ENCODE peak calls at places on chromosomes 12 and 14, in six cellular contexts. R, L, T, Y, O and A are unnamed samples.

GRCh38 chr12:6849427-6849826 is 1.7 kb downstream of the CDCA3 start:
- DNase-seq in Y (no peak), L (no peak), O (no peak), T (no peak), R (no peak), A (no peak)

GRCh38 chr14:67721851-67722250 is 20.2 kb downstream of the RDH12 start:
- DNase-seq in Y (no peak), R (no peak), L (no peak), T (no peak), O (no peak), A (no peak)

GRCh38 chr12:103667129-103667528 is 80.1 kb downstream of the STAB2 start:
- DNase-seq in R (no peak), T (no peak), O (no peak), L (no peak), Y (no peak), A (no peak)

GRCh38 chr12:49344486-49345047 is 2.1 kb upstream of the DNAJC22 start:
- DNase-seq in Y (no peak), T (no peak), L (no peak), O (no peak), R (no peak), A (no peak)

GRCh38 chr14:24715239-24715638 is 81.2 kb upstream of the GZMB start:
- DNase-seq in Y (no peak), R (no peak), O (no peak), T (no peak), L (no peak), A (no peak)

GRCh38 chr12:126908765-126909142 is 1358.2 kb upstream of the TMEM132C start:
- DNase-seq in Y (no peak), R (no peak), O (no peak), T (no peak), L (no peak), A (no peak)

GRCh38 chr12:125689576-125690410 is 624.6 kb downstream of the AACS start:
- DNase-seq in O (no peak), L (no peak), R (no peak), Y (no peak), T (no peak), A (no peak)

GRCh38 chr12:89243786-89244185 is 108.5 kb downstream of the DUSP6 start:
- DNase-seq in Y (no peak), R (no peak), O (no peak), T (no peak), L (peak; percentile 44), A (peak; percentile 72)

GRCh38 chr14:103819503-103820307 is 27.7 kb downstream of the PPP1R13B start:
- DNase-seq in Y (no peak), O (no peak), T (no peak), R (no peak), L (no peak), A (peak; percentile 11)

GRCh38 chr14:64423987-64424386 is 35.8 kb downstream of the MTHFD1 start:
- DNase-seq in T (no peak), L (peak; percentile 67), Y (no peak), R (peak; percentile 33), O (no peak), A (no peak)

GRCh38 chr12:49750027-49750977 is 8.9 kb downstream of the TMBIM6 start:
- DNase-seq in T (peak; percentile 36), R (no peak), Y (peak; percentile 28), O (no peak), L (peak; percentile 77), A (peak; percentile 85)

GRCh38 chr12:49864817-49865090 is 21.8 kb upstream of the BCDIN3D start:
- DNase-seq in R (no peak), O (no peak), T (no peak), Y (no peak), L (no peak), A (no peak)

GRCh38 chr14:44847910-44848309 is 113.8 kb downstream of the KLHL28 start:
- DNase-seq in R (no peak), Y (no peak), O (no peak), T (no peak), L (no peak), A (peak; percentile 23)

GRCh38 chr14:77407158-77407557 is 16.2 kb downstream of the NOXRED1 start:
- DNase-seq in L (no peak), Y (no peak), T (no peak), R (no peak), O (no peak), A (no peak)

GRCh38 chr14:75969891-75970290 is 11.9 kb downstream of the TGFB3 start:
- DNase-seq in L (no peak), Y (no peak), O (no peak), R (no peak), T (no peak), A (no peak)

GRCh38 chr14:22200977-22201605 is 387.9 kb downstream of the DAD1 start:
- DNase-seq in O (no peak), T (peak; percentile 3), Y (peak; percentile 50), L (peak; percentile 51), R (no peak), A (peak; percentile 68)

GRCh38 chr14:103314496-103315277 is 19.4 kb upstream of the EIF5 start:
- DNase-seq in T (no peak), Y (no peak), L (no peak), R (no peak), O (no peak), A (no peak)

GRCh38 chr14:31426663-31427062 is 6.3 kb upstream of the HEATR5A start:
- DNase-seq in Y (no peak), T (no peak), O (no peak), L (no peak), R (no peak), A (no peak)